ENCODE peak calls at places on chromosomes 5 and 9, in seven cellular contexts. C, O, Y, K, R, H and A are unnamed samples.

GRCh38 chr5:76074487-76074886 is 8.7 kb upstream of the SV2C start:
- DNase-seq in H (no peak), O (no peak), R (peak; percentile 35), Y (no peak), C (no peak), K (no peak), A (no peak)

GRCh38 chr5:7372399-7372798 is 23.5 kb upstream of the ADCY2 start:
- DNase-seq in O (no peak), Y (no peak), R (no peak), H (no peak), K (no peak), C (no peak), A (no peak)

GRCh38 chr5:105952875-105953274 is 1717.9 kb downstream of the EFNA5 start:
- DNase-seq in H (no peak), O (no peak), C (no peak), K (peak; percentile 99), Y (no peak), R (no peak), A (no peak)

GRCh38 chr5:133396187-133396621 is 216.1 kb downstream of the FSTL4 start:
- DNase-seq in Y (no peak), C (peak; percentile 67), O (no peak), H (no peak), R (no peak), K (no peak), A (no peak)

GRCh38 chr5:77076961-77077820 is 9.9 kb downstream of the ZBED3 start:
- DNase-seq in Y (peak; percentile 76), R (peak; percentile 80), C (no peak), O (no peak), K (peak; percentile 95), H (no peak), A (peak; percentile 22)

GRCh38 chr5:177470759-177471536 is 2.5 kb downstream of the DBN1 start:
- DNase-seq in K (no peak), H (no peak), O (no peak), R (no peak), Y (no peak), C (no peak), A (no peak)

GRCh38 chr5:63131618-63132285 is 553.1 kb downstream of the LRRC70 start:
- DNase-seq in K (no peak), O (no peak), Y (no peak), H (peak; percentile 82), R (no peak), C (no peak), A (no peak)

GRCh38 chr5:139855451-139855850 is 59.8 kb downstream of the PSD2 start:
- DNase-seq in Y (peak; percentile 14), O (no peak), R (no peak), C (no peak), H (no peak), K (no peak), A (no peak)

GRCh38 chr5:141515141-141515540 is 26.3 kb downstream of the PCDHGC5 start:
- DNase-seq in H (no peak), R (no peak), Y (no peak), C (no peak), O (no peak), K (no peak), A (no peak)

GRCh38 chr9:116318463-116319271 is 165.1 kb downstream of the PAPPA start:
- DNase-seq in Y (peak; percentile 56), H (no peak), R (no peak), O (no peak), K (peak; percentile 34), C (no peak), A (no peak)

GRCh38 chr5:81922790-81923398 is 48.9 kb upstream of the ATG10 start:
- DNase-seq in O (no peak), K (peak; percentile 81), H (no peak), R (no peak), C (no peak), Y (no peak), A (no peak)

GRCh38 chr5:92945630-92946097 is 635.4 kb downstream of the NR2F1-AS1 start:
- DNase-seq in K (peak; percentile 25), C (no peak), Y (no peak), R (no peak), O (no peak), H (no peak), A (no peak)